ENCODE peak calls at places on chromosomes 16 and 17, in four cellular contexts. One of them, this sample, is unnamed.

GRCh38 chr16:50841081-50841886 is 99.4 kb downstream of the CYLD start:
- DNase-seq in HepG2: no peak
- DNase-seq in HCT116: no peak
- DNase-seq in K562: peak; percentile 90
- DNase-seq in this sample: no peak

GRCh38 chr17:61362852-61363600 is 36.6 kb upstream of the TBX2 start:
- DNase-seq in HCT116: no peak
- DNase-seq in K562: no peak
- DNase-seq in HepG2: peak; percentile 57
- DNase-seq in this sample: no peak

GRCh38 chr17:4208228-4208627 is 55.6 kb downstream of the ANKFY1 start:
- DNase-seq in HCT116: no peak
- DNase-seq in K562: no peak
- DNase-seq in HepG2: no peak
- DNase-seq in this sample: no peak

GRCh38 chr17:49404371-49404770 is 10.3 kb downstream of the PHB1 start:
- DNase-seq in K562: no peak
- DNase-seq in HepG2: no peak
- DNase-seq in HCT116: no peak
- DNase-seq in this sample: no peak

GRCh38 chr16:88279998-88280397 is 102.8 kb upstream of the ZNF469 start:
- DNase-seq in HCT116: no peak
- DNase-seq in HepG2: no peak
- DNase-seq in K562: no peak
- DNase-seq in this sample: no peak

GRCh38 chr16:87945351-87946042 is 5.7 kb upstream of the BANP start:
- DNase-seq in HCT116: peak; percentile 90
- DNase-seq in HepG2: no peak
- DNase-seq in K562: no peak
- DNase-seq in this sample: no peak

GRCh38 chr17:79923974-79924638 is 84.9 kb upstream of the CBX4 start:
- DNase-seq in K562: peak; percentile 78
- DNase-seq in HCT116: peak; percentile 52
- DNase-seq in HepG2: peak; percentile 67
- DNase-seq in this sample: no peak

GRCh38 chr16:59192551-59193199 is 458.6 kb upstream of the GOT2 start:
- DNase-seq in HepG2: peak; percentile 42
- DNase-seq in HCT116: no peak
- DNase-seq in K562: peak; percentile 7
- DNase-seq in this sample: no peak

GRCh38 chr16:354286-354881 is 1.9 kb upstream of the AXIN1 start:
- DNase-seq in K562: no peak
- DNase-seq in HepG2: no peak
- DNase-seq in HCT116: no peak
- DNase-seq in this sample: no peak

GRCh38 chr17:58324409-58325288 is 3.9 kb downstream of the TSPOAP1 start:
- DNase-seq in K562: no peak
- DNase-seq in HCT116: no peak
- DNase-seq in HepG2: no peak
- DNase-seq in this sample: no peak

GRCh38 chr17:35774499-35774898 is 13.8 kb downstream of the C17orf50 start:
- DNase-seq in K562: no peak
- DNase-seq in HepG2: no peak
- DNase-seq in HCT116: no peak
- DNase-seq in this sample: no peak

GRCh38 chr16:20814761-20815160 is 8.4 kb downstream of the REXO5 start:
- DNase-seq in HepG2: no peak
- DNase-seq in K562: no peak
- DNase-seq in HCT116: no peak
- DNase-seq in this sample: no peak

GRCh38 chr16:69397821-69398521 is 12.2 kb upstream of the TERF2 start:
- DNase-seq in HepG2: peak; percentile 87
- DNase-seq in K562: peak; percentile 49
- DNase-seq in HCT116: peak; percentile 76
- DNase-seq in this sample: no peak

GRCh38 chr16:70788668-70789161 is 12.2 kb downstream of the VAC14 start:
- DNase-seq in HepG2: no peak
- DNase-seq in K562: no peak
- DNase-seq in HCT116: no peak
- DNase-seq in this sample: no peak

GRCh38 chr16:1923299-1924034 is 5.3 kb upstream of the HS3ST6 start:
- DNase-seq in HCT116: peak; percentile 56
- DNase-seq in K562: no peak
- DNase-seq in HepG2: peak; percentile 50
- DNase-seq in this sample: no peak

GRCh38 chr17:9022553-9023388 is 1.5 kb downstream of the NTN1 start:
- DNase-seq in K562: no peak
- DNase-seq in HepG2: no peak
- DNase-seq in HCT116: no peak
- DNase-seq in this sample: no peak

GRCh38 chr17:69773081-69773480 is 301.9 kb upstream of the KCNJ16 start:
- DNase-seq in HCT116: no peak
- DNase-seq in HepG2: no peak
- DNase-seq in K562: no peak
- DNase-seq in this sample: no peak

GRCh38 chr16:48426244-48427135 is 41.3 kb upstream of the SIAH1 start:
- DNase-seq in HepG2: no peak
- DNase-seq in HCT116: no peak
- DNase-seq in K562: no peak
- DNase-seq in this sample: no peak

GRCh38 chr16:70470927-70471341 is 16.5 kb downstream of the FCSK start:
- DNase-seq in HepG2: peak; percentile 61
- DNase-seq in HCT116: no peak
- DNase-seq in K562: peak; percentile 58
- DNase-seq in this sample: no peak

GRCh38 chr16:67105881-67106280 is 3.9 kb upstream of the PHAF1 start:
- DNase-seq in K562: no peak
- DNase-seq in HCT116: no peak
- DNase-seq in HepG2: no peak
- DNase-seq in this sample: no peak

GRCh38 chr17:15392326-15392739 is 50.9 kb upstream of the TEKT3 start:
- DNase-seq in HepG2: no peak
- DNase-seq in K562: no peak
- DNase-seq in HCT116: no peak
- DNase-seq in this sample: no peak

GRCh38 chr17:48746916-48747444 is 18.4 kb upstream of the HOXB13 start:
- DNase-seq in HepG2: no peak
- DNase-seq in K562: no peak
- DNase-seq in HCT116: no peak
- DNase-seq in this sample: no peak

GRCh38 chr17:60390881-60391418 is 983 bp downstream of the USP32 start:
- DNase-seq in HepG2: peak; percentile 39
- DNase-seq in K562: no peak
- DNase-seq in HCT116: no peak
- DNase-seq in this sample: no peak

GRCh38 chr17:69590690-69591089 is 176.2 kb downstream of the MAP2K6 start:
- DNase-seq in HCT116: no peak
- DNase-seq in HepG2: no peak
- DNase-seq in K562: no peak
- DNase-seq in this sample: no peak

GRCh38 chr17:40949406-40949805 is 12.0 kb upstream of the KRT23 start:
- DNase-seq in HepG2: peak; percentile 57
- DNase-seq in HCT116: no peak
- DNase-seq in K562: no peak
- DNase-seq in this sample: no peak

GRCh38 chr17:61863801-61864126 is 436 bp upstream of the BRIP1 start:
- DNase-seq in HepG2: no peak
- DNase-seq in HCT116: no peak
- DNase-seq in K562: no peak
- DNase-seq in this sample: no peak

GRCh38 chr16:26442333-26442732 is 624.4 kb upstream of the C16orf82 start:
- DNase-seq in K562: no peak
- DNase-seq in HepG2: no peak
- DNase-seq in HCT116: no peak
- DNase-seq in this sample: no peak

DNA sequence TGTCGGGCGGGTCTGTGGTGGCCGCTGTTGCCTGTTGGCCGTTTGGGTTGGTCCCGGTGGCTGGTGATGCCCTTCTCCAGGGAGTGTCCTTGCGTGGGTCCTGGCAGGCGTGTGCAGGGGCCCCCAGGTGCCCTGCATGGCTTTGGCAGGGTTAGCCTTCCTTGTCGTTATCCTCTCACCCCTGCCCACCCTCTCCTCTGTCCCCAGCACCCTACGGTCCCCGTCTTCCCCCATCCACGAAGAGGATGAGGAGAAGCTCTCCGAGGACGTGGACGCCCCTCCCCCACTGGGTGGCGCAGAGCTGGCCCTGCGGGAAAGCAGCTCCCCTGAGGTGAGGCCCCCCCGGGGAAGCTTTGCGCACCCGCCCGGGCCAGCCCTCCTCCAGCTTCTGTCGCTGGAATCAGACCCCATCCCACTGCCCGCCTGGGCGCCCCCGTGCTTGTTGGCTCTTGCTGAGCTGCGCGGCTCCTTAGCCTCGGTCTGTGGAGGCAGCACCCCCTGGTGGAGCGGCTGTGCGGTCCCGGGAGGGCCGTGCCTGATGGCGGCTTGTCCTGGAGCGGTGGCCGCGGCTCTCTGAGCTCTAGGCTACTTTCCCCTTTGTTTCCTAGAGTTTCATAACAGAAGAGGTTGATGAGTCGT is 10.6 kb upstream of the NUDT16L1 start:
- DNase-seq in HepG2: peak; percentile 65
- DNase-seq in HCT116: no peak
- DNase-seq in K562: peak; percentile 65
- DNase-seq in this sample: no peak
- TF ChIP-seq TCF7L2 in HepG2: no peak
- TF ChIP-seq TCF7L2 in HCT116: no peak
- TF ChIP-seq TCF7L2 in K562: no peak
- TF ChIP-seq TCF7L2 in this sample: no peak

GRCh38 chr16:84442416-84443145 is 61.9 kb downstream of the MEAK7 start:
- DNase-seq in K562: no peak
- DNase-seq in HCT116: no peak
- DNase-seq in HepG2: no peak
- DNase-seq in this sample: no peak

GRCh38 chr16:84443166-84443802 is 61.2 kb downstream of the MEAK7 start:
- DNase-seq in K562: no peak
- DNase-seq in HCT116: no peak
- DNase-seq in HepG2: peak; percentile 34
- DNase-seq in this sample: no peak

GRCh38 chr16:84434800-84435199 is 66.5 kb downstream of the ATP2C2 start:
- DNase-seq in K562: no peak
- DNase-seq in HCT116: no peak
- DNase-seq in HepG2: no peak
- DNase-seq in this sample: no peak

GRCh38 chr16:84436196-84436595 is 67.9 kb downstream of the ATP2C2 start:
- DNase-seq in HCT116: no peak
- DNase-seq in K562: no peak
- DNase-seq in HepG2: no peak
- DNase-seq in this sample: no peak

DNA sequence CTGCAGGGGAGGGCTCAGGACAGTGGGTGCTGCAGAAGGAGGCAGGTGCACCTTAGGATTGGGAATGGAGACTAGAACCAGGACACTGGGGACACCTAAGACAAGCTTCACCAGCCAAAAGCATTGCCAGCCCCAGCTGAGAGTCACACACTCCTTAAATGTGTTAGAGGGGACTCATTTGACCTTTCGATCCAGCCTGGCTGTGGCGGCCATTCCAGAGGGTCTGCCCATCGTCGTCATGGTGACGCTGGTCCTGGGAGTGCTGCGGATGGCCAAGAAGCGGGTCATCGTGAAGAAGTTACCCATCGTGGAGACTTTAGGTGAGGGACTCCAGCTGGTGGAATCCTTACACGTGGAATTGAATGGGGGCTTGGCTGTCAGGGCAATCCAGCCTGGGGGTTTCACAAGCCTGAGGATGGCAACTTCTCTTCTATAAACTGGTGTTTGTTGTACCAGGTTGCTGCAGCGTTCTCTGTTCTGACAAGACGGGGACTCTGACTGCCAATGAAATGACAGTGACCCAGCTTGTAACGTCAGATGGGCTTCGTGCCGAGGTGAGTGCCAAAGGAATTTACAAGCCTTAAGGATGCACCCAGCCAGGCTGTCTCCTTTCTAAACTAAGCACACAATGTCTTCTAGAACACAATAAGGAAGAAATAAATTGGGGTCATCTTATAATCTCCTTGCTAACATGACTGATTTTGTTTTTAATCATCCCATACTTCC is 65.3 kb downstream of the MEAK7 start:
- DNase-seq in HCT116: no peak
- DNase-seq in HepG2: no peak
- DNase-seq in K562: no peak
- DNase-seq in this sample: no peak
- H3K4me1 ChIP-seq in HCT116: no peaks in the 10 kb centered on the region
- H3K4me1 ChIP-seq in HepG2: peaks cover 26% of the 10 kb centered on the region
- H3K4me1 ChIP-seq in K562: no peaks in the 10 kb centered on the region
- H3K4me1 ChIP-seq in this sample: no peaks in the 10 kb centered on the region

DNA sequence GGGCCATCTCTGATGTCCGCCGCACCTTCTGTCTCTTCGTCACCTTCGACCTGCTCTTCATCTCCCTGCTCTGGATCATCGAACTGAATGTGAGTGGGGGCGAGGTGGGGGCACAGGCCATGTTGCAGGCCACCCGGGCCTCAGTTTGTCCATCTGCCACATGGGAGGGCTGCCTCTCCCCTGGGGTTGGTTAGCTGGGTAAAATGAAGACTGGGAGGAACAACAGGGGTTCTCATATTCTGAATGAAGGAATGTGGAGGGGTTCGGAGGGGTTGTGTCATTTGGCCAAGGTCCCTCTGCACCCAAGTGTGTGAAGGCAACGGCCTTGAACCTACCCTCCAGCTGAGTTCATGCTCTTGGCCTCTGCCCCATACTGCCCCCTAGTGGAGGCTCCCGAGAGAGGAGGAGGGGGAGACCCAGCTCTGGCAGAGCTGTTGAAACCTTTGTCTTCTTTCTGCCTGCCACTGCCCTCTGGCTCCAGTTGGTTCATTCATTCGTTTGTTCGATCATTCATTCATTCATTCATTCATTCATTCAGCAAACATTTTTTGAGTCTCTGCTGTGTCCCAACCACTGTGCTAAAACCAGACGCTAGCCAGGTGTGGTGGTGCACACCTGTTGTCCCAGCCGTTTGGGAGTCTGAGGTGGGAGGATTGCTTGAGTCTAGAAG is 11.4 kb upstream of the TCAP start:
- DNase-seq in HepG2: peak; percentile 79
- DNase-seq in K562: peak; percentile 91
- DNase-seq in HCT116: no peak
- DNase-seq in this sample: no peak
- TF ChIP-seq TCF7L2 in HepG2: no peak
- TF ChIP-seq TCF7L2 in K562: no peak
- TF ChIP-seq TCF7L2 in HCT116: no peak
- TF ChIP-seq TCF7L2 in this sample: no peak

DNA sequence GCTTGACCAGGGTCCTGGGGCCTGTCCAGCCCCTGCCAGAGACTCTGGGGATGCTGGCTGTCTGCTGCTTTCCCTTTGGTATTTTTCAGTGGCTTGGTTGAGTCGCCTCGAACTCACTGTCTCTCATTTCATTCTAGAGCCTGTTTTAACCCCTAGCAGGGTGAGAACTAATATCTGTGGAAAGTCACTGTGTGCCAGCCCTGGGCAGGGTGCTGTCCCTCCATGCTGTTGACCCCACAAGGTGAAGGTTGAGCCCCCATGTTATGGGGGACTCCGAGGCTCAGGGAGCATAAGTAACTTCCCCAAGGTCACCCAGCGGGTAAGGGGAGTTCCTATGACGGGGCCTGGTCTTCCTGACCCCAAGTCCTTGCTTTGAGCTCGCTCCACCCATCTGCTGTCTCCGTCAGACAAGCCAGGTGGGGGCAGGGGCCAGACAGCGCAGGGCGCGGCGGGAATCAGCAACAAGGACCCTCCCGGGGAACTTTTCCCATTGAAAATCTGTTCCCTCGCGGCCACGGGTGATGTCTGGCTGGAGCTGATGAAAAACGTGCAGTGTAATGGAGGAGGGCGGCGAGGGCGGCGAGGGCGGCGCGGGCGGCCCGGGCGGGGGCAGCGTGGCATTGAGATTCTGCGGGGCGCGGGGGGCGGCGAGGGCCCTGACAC is 32.8 kb downstream of the DCAKD start:
- DNase-seq in HepG2: no peak
- DNase-seq in K562: peak; percentile 50
- DNase-seq in HCT116: no peak
- DNase-seq in this sample: no peak
- H3K4me1 ChIP-seq in HepG2: peaks cover 67% of the 10 kb centered on the region
- H3K4me1 ChIP-seq in K562: peaks cover 24% of the 10 kb centered on the region
- H3K4me1 ChIP-seq in HCT116: peaks cover 11% of the 10 kb centered on the region
- H3K4me1 ChIP-seq in this sample: peaks cover 19% of the 10 kb centered on the region

This sample was measured in Panc1.